ENCODE peak calls at places on chromosomes 13 and 19, in six cellular contexts. P is fibroblast of lung, S is neuronal stem cell, R is astrocyte, J is GM12878, M is GM23248. K is an unnamed sample.

GRCh38 chr13:110936519-110936918 is 21.6 kb upstream of the ANKRD10 start:
- DNase-seq in P (no peak), S (no peak), R (no peak), J (no peak), M (no peak), K (no peak)

GRCh38 chr13:73082471-73082870 is 23.7 kb downstream of the KLF5 start:
- DNase-seq in P (no peak), S (no peak), R (no peak), J (no peak), M (no peak), K (no peak)

GRCh38 chr13:23959231-23959862 is 62.0 kb upstream of the C1QTNF9B start:
- DNase-seq in P (peak; percentile 64), S (no peak), R (peak; percentile 63), J (no peak), M (peak; percentile 52), K (no peak)

GRCh38 chr19:45717983-45718650 is 12.6 kb downstream of the FBXO46 start:
- DNase-seq in P (no peak), S (no peak), R (no peak), J (no peak), M (no peak), K (peak; percentile 61)

GRCh38 chr19:34969721-34970120 is 5.7 kb upstream of the ZNF792 start:
- DNase-seq in P (no peak), S (no peak), R (no peak), J (no peak), M (no peak), K (no peak)

GRCh38 chr19:35279985-35280821 is 2.1 kb upstream of the HAMP start:
- DNase-seq in P (no peak), S (no peak), R (no peak), J (peak; percentile 28), M (no peak), K (no peak)

GRCh38 chr19:43460362-43461016 is 4.9 kb downstream of the LYPD3 start:
- DNase-seq in P (no peak), S (no peak), R (no peak), J (no peak), M (no peak), K (no peak)

GRCh38 chr19:19192910-19193423 is 909 bp downstream of the RFXANK start:
- DNase-seq in P (no peak), S (no peak), R (no peak), J (no peak), M (peak; percentile 35), K (no peak)

GRCh38 chr13:66940113-66940512 is 290.0 kb downstream of the PCDH9 start:
- DNase-seq in P (peak; percentile 24), S (no peak), R (peak; percentile 19), J (no peak), M (no peak), K (no peak)

GRCh38 chr13:30235206-30235605 is 72.1 kb downstream of the KATNAL1 start:
- DNase-seq in P (no peak), S (no peak), R (no peak), J (no peak), M (peak; percentile 7), K (no peak)

GRCh38 chr13:105087941-105088340 is 1447.5 kb downstream of the EFNB2 start:
- DNase-seq in P (no peak), S (no peak), R (no peak), J (no peak), M (no peak), K (no peak)

GRCh38 chr13:76380436-76381065 is 505.7 kb downstream of the KCTD12 start:
- DNase-seq in P (peak; percentile 78), S (no peak), R (peak; percentile 73), J (no peak), M (no peak), K (no peak)

GRCh38 chr13:71798723-71799122 is 68.3 kb downstream of the DACH1 start:
- DNase-seq in P (no peak), S (no peak), R (no peak), J (no peak), M (no peak), K (no peak)

GRCh38 chr13:30681489-30682242 is 53.7 kb upstream of the ALOX5AP start:
- DNase-seq in P (peak; percentile 55), S (no peak), R (peak; percentile 48), J (no peak), M (peak; percentile 76), K (peak; percentile 92)

GRCh38 chr13:26377038-26377437 is 123.1 kb downstream of the CDK8 start:
- DNase-seq in P (peak; percentile 1), S (peak; percentile 8), R (no peak), J (no peak), M (peak; percentile 56), K (peak; percentile 32)

GRCh38 chr19:48797103-48797502 is 13.7 kb downstream of the BCAT2 start:
- DNase-seq in P (no peak), S (no peak), R (no peak), J (no peak), M (no peak), K (no peak)

GRCh38 chr19:19356901-19357566 is 36.4 kb downstream of the MAU2 start:
- DNase-seq in P (no peak), S (no peak), R (no peak), J (no peak), M (no peak), K (no peak)

GRCh38 chr13:111490611-111491010 is 170.2 kb downstream of the TEX29 start:
- DNase-seq in P (no peak), S (no peak), R (no peak), J (no peak), M (no peak), K (no peak)

GRCh38 chr19:18438331-18439024 is 545 bp upstream of the ISYNA1 start:
- DNase-seq in P (no peak), S (no peak), R (no peak), J (no peak), M (peak; percentile 41), K (peak; percentile 74)

GRCh38 chr19:32677657-32678056 is 2.0 kb downstream of the RGS9BP start:
- DNase-seq in P (no peak), S (peak; percentile 87), R (no peak), J (no peak), M (no peak), K (peak; percentile 23)

GRCh38 chr19:29537601-29538000 is 11.8 kb downstream of the VSTM2B start:
- DNase-seq in P (no peak), S (no peak), R (no peak), J (no peak), M (no peak), K (no peak)

GRCh38 chr13:27194895-27195764 is 23.5 kb upstream of the USP12 start:
- DNase-seq in P (peak; percentile 96), S (peak; percentile 35), R (peak; percentile 95), J (no peak), M (peak; percentile 96), K (peak; percentile 90)

GRCh38 chr19:10105241-10106099 is 692 bp upstream of the PPAN start:
- DNase-seq in P (no peak), S (no peak), R (no peak), J (peak; percentile 82), M (peak; percentile 38), K (no peak)

GRCh38 chr13:113657851-113658741 is at the start of gene ATP4B:
- DNase-seq in P (no peak), S (no peak), R (no peak), J (no peak), M (no peak), K (no peak)

GRCh38 chr13:103788061-103788652 is 721.9 kb upstream of the SLC10A2 start:
- DNase-seq in P (no peak), S (no peak), R (no peak), J (no peak), M (no peak), K (no peak)

GRCh38 chr13:106874308-106874707 is 306.4 kb upstream of the ARGLU1 start:
- DNase-seq in P (no peak), S (no peak), R (no peak), J (no peak), M (no peak), K (no peak)

GRCh38 chr13:51679616-51680015 is 95.4 kb downstream of the WDFY2 start:
- DNase-seq in P (peak; percentile 42), S (no peak), R (peak; percentile 27), J (no peak), M (no peak), K (peak; percentile 31)

GRCh38 chr19:8361921-8362793 is 1.8 kb upstream of the ANGPTL4 start:
- DNase-seq in P (peak; percentile 96), S (no peak), R (peak; percentile 94), J (no peak), M (peak; percentile 99), K (peak; percentile 99)
- H3K9ac ChIP-seq in P (no peak overlapping the region), S (no peak overlapping the region), R (peak overlapping the region; percentile 11), J (no peak overlapping the region), M (peak overlapping the region; percentile 65), K (peak overlapping the region; percentile 67)

GRCh38 chr13:88586263-88586662 is 915.1 kb downstream of the SLITRK5 start:
- DNase-seq in P (peak; percentile 32), S (no peak), R (peak; percentile 10), J (no peak), M (no peak), K (peak; percentile 11)

GRCh38 chr13:88590574-88590973 is 919.4 kb downstream of the SLITRK5 start:
- DNase-seq in P (no peak), S (no peak), R (no peak), J (no peak), M (no peak), K (no peak)

GRCh38 chr13:88592105-88592504 is 920.9 kb downstream of the SLITRK5 start:
- DNase-seq in P (no peak), S (no peak), R (no peak), J (no peak), M (no peak), K (no peak)
- H3K9ac ChIP-seq in P (no peak overlapping the region), S (peak overlapping the region; percentile 30), R (no peak overlapping the region), J (no peak overlapping the region), M (no peak overlapping the region), K (no peak overlapping the region)

GRCh38 chr19:37906868-37907734 is at the start of gene SIPA1L3:
- DNase-seq in P (peak; percentile 95), S (peak; percentile 97), R (peak; percentile 90), J (peak; percentile 83), M (peak; percentile 100), K (peak; percentile 97)

GRCh38 chr19:37905936-37906867 is at the start of gene WDR87:
- DNase-seq in P (peak; percentile 24), S (peak; percentile 90), R (no peak), J (no peak), M (peak; percentile 24), K (no peak)

GRCh38 chr19:37914908-37915307 is 7.9 kb downstream of the SIPA1L3 start:
- DNase-seq in P (no peak), S (no peak), R (no peak), J (peak; percentile 77), M (no peak), K (no peak)

GRCh38 chr19:37907735-37908066 is 693 bp downstream of the SIPA1L3 start:
- DNase-seq in P (no peak), S (no peak), R (no peak), J (no peak), M (no peak), K (no peak)

GRCh38 chr19:37909661-37910199 is 2.7 kb downstream of the SIPA1L3 start:
- DNase-seq in P (no peak), S (no peak), R (no peak), J (no peak), M (no peak), K (no peak)
- H3K9ac ChIP-seq in P (no peak overlapping the region), S (no peak overlapping the region), R (peak overlapping the region; percentile 15), J (peak overlapping the region; percentile 88), M (no peak overlapping the region), K (peak overlapping the region; percentile 38)

DNA sequence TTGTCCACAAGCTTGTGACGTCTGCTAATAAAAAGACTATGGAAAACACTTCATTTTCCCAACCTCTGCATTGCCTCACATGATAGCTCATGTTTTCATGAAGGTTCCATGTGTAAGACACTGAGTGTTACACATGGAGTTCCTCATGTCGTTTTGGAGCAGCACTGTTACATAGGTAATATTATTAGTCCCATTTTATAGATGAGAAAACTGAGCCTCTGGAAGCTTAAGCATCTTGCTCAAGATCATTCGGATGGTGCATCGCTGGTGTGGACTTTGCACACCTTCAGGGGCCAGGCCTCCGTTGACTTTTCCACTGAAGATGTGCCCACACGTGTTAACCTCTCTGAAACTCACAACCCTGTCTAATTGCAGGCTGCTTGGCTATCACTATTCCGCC is 743.4 kb downstream of the UQCRFS1 start:
- DNase-seq in P (no peak), S (no peak), R (no peak), J (no peak), M (no peak), K (no peak)
- H3K9ac ChIP-seq in P (no peak overlapping the region), S (no peak overlapping the region), R (no peak overlapping the region), J (no peak overlapping the region), M (peak overlapping the region; percentile 56), K (peak overlapping the region; percentile 66)

K was measured in mesenchymal stem cell.